ENCODE peak calls at places on chromosomes 1 and 21, in four cellular contexts. N, I, C and D are unnamed samples.

GRCh38 chr1:40703316-40703715 is 11.8 kb downstream of the NFYC start:
- DNase-seq in N (no peak), I (no peak), C (no peak), D (no peak)

GRCh38 chr21:38831526-38832467 is 26.1 kb downstream of the ETS2 start:
- DNase-seq in N (peak; percentile 35), I (no peak), C (peak; percentile 40), D (peak; percentile 97)

GRCh38 chr1:24748191-24749121 is 3.2 kb downstream of the CLIC4 start:
- DNase-seq in N (no peak), I (no peak), C (peak; percentile 82), D (no peak)

GRCh38 chr1:39088658-39089057 is 62.5 kb downstream of the NDUFS5 start:
- DNase-seq in N (no peak), I (no peak), C (no peak), D (no peak)

GRCh38 chr1:172382406-172382805 is 38.1 kb upstream of the C1orf105 start:
- DNase-seq in N (no peak), I (no peak), C (no peak), D (no peak)

GRCh38 chr1:45016090-45016697 is 4.1 kb downstream of the UROD start:
- DNase-seq in N (no peak), I (no peak), C (no peak), D (no peak)

GRCh38 chr1:7265771-7266371 is 480.6 kb downstream of the CAMTA1 start:
- DNase-seq in N (no peak), I (no peak), C (no peak), D (no peak)

GRCh38 chr1:109251277-109252166 is 2.2 kb downstream of the CELSR2 start:
- DNase-seq in N (no peak), I (no peak), C (no peak), D (no peak)

GRCh38 chr1:216935901-216936300 is 212.7 kb upstream of the ESRRG start:
- DNase-seq in N (no peak), I (no peak), C (no peak), D (no peak)
- TF ChIP-seq SPI1 in N (no peak), I (no peak), C (no peak), D (no peak)

DNA sequence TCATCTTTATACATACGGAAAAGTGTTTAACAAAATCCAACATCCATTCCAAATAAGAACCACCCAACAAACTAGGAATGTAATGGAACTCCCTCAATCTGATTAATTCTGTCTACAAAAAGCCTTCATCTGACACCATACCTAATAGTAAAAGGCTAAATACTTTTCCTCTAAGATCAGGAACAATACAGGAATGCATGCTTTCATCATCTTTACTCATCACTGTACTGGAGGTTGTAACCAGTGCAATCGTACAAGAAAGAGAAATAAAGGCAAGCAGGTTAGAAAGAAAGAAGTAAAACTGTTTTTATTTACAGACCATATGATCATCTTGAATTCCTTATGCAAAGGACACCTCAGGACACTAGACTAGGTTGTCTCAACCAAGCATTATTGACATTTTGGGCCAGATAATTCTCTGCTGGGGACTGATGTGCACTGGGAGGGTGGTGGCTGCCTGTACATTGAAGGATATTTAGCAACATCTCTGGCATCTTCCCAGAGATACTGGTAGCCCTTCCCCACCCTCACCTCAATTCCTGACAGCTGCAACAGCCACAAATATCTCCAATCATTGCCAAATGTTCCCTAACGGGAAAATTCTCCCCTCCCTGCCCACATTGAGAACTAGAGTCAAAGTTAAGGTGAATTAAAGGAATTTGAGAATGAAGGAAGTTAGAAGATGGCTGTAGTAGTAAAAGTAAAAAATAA is 30.6 kb upstream of the INSL5 start:
- DNase-seq in N (no peak), I (no peak), C (no peak), D (no peak)
- TF ChIP-seq SPI1 in N (no peak), I (no peak), C (no peak), D (no peak)

DNA sequence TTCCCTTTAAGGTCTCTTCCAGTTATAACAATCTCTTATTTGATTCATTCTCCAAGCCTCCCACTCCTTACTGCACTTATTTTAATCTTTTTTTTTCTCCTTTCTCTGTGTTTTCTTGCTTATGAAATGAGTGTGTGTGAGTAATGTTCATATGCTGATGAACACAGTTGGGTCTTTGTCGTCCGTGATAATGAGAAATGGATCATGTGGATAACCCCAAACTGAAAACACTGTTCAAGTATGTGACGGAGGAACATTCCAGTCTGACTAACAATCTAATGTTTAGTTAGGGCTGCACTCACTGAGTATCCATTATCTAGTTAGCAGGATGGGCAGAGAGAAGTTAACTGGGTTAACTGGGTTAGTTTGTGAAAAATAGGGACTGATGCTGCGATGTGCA is 253.1 kb upstream of the DUSP10 start:
- DNase-seq in N (no peak), I (no peak), C (no peak), D (no peak)
- TF ChIP-seq SPI1 in N (no peak), I (no peak), C (no peak), D (no peak)

GRCh38 chr1:208497866-208498541 is 253.8 kb upstream of the PLXNA2 start:
- DNase-seq in N (no peak), I (no peak), C (no peak), D (no peak)
- TF ChIP-seq SPI1 in N (no peak), I (no peak), C (no peak), D (no peak)

DNA sequence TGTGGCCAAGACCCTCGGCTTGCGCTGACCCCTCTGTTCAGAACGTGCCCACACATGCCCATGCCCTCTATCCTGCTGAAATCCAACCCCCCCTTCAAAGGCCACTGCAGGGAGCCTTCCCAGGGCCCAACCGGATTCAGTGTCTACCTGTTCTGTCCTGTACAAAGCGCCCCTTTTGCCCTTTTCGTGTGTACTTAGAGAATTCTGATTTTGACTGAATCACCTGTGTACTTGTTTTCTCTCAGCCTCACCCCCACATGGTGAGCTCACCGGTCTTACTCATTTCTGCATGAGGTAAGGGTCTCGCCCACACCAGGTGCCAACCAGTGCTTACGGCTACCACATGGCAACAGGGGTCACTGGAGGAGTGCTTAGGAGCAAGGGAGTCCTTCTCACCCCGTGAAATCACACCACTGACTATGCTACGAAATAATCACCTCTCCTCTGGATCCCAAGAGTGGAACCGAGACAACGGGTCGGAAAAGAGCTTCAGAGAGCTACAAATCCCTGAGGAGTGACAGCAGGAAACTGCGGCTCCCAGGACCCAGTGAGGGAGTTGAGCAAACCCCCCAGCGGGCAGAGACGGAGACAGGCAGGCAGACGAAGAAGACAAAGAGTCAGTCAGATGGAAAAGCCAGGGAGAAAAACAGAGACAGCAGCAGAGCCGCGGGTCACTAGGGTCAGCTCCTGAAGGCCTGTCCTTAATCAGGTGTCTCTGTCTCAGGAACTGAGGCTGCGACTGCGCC is 2.1 kb upstream of the S100A2 start:
- DNase-seq in N (no peak), I (no peak), C (no peak), D (no peak)
- TF ChIP-seq SPI1 in N (no peak), I (no peak), C (no peak), D (no peak)

DNA sequence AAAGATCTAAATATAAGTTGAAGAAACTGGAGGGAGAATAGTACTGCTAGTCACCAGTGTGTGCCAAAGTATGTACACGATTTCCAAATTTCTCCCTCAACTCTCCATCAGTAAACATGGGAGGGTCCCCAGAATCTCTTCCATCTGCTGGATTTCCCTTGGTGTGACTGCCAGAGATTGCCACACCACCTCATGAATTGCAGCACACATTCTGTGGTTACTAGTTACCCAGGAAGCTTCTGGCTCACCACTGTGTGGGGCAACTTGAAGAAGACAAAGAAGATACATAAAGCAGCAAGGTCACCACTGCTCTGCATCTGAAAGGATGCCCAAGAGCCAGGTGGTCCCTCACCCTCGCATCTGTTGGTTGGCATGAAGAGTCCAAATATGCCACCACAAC is 191.7 kb upstream of the ESRRG start:
- DNase-seq in N (no peak), I (no peak), C (no peak), D (no peak)
- TF ChIP-seq SPI1 in N (no peak), I (no peak), C (no peak), D (no peak)